ENCODE peak calls at places on chromosome 2, in seven cellular contexts. One of them, this sample, is unnamed.

GRCh38 chr2:12278217-12278755 is 438.4 kb upstream of the TRIB2 start:
- DNase-seq in stimulated activated naive CD4-positive, alpha-beta T cell: no peak
- DNase-seq in KBM-7: no peak
- DNase-seq in activated T-cell treated with anti-CD3 and anti-CD28 coated beads for 48 hours: no peak
- DNase-seq in effector memory CD8-positive, alpha-beta T cell: no peak
- DNase-seq in T-helper 2 cell: no peak
- DNase-seq in type B pancreatic cell: no peak
- DNase-seq in this sample: no peak

GRCh38 chr2:9200634-9201015 is 6.0 kb upstream of the ASAP2 start:
- DNase-seq in activated T-cell treated with anti-CD3 and anti-CD28 coated beads for 48 hours: no peak
- DNase-seq in effector memory CD8-positive, alpha-beta T cell: no peak
- DNase-seq in type B pancreatic cell: no peak
- DNase-seq in T-helper 2 cell: no peak
- DNase-seq in stimulated activated naive CD4-positive, alpha-beta T cell: no peak
- DNase-seq in KBM-7: no peak
- DNase-seq in this sample: no peak

GRCh38 chr2:177622516-177622915 is 229.9 kb downstream of the AGPS start:
- DNase-seq in activated T-cell treated with anti-CD3 and anti-CD28 coated beads for 48 hours: no peak
- DNase-seq in effector memory CD8-positive, alpha-beta T cell: no peak
- DNase-seq in T-helper 2 cell: no peak
- DNase-seq in type B pancreatic cell: no peak
- DNase-seq in stimulated activated naive CD4-positive, alpha-beta T cell: no peak
- DNase-seq in KBM-7: no peak
- DNase-seq in this sample: no peak

GRCh38 chr2:204027105-204027504 is 90.5 kb downstream of the ICOS start:
- DNase-seq in type B pancreatic cell: no peak
- DNase-seq in KBM-7: peak
- DNase-seq in stimulated activated naive CD4-positive, alpha-beta T cell: no peak
- DNase-seq in T-helper 2 cell: no peak
- DNase-seq in effector memory CD8-positive, alpha-beta T cell: no peak
- DNase-seq in activated T-cell treated with anti-CD3 and anti-CD28 coated beads for 48 hours: no peak
- DNase-seq in this sample: peak

GRCh38 chr2:37881397-37881796 is 43.7 kb upstream of the RMDN2 start:
- DNase-seq in KBM-7: no peak
- DNase-seq in activated T-cell treated with anti-CD3 and anti-CD28 coated beads for 48 hours: no peak
- DNase-seq in stimulated activated naive CD4-positive, alpha-beta T cell: no peak
- DNase-seq in type B pancreatic cell: no peak
- DNase-seq in effector memory CD8-positive, alpha-beta T cell: no peak
- DNase-seq in T-helper 2 cell: no peak
- DNase-seq in this sample: no peak

GRCh38 chr2:4937550-4937949 is 754.6 kb upstream of the SOX11 start:
- DNase-seq in type B pancreatic cell: no peak
- DNase-seq in activated T-cell treated with anti-CD3 and anti-CD28 coated beads for 48 hours: no peak
- DNase-seq in stimulated activated naive CD4-positive, alpha-beta T cell: no peak
- DNase-seq in KBM-7: no peak
- DNase-seq in effector memory CD8-positive, alpha-beta T cell: no peak
- DNase-seq in T-helper 2 cell: no peak
- DNase-seq in this sample: no peak

GRCh38 chr2:114550895-114551793 is 108.7 kb downstream of the DPP10 start:
- DNase-seq in effector memory CD8-positive, alpha-beta T cell: no peak
- DNase-seq in KBM-7: peak
- DNase-seq in activated T-cell treated with anti-CD3 and anti-CD28 coated beads for 48 hours: peak
- DNase-seq in type B pancreatic cell: no peak
- DNase-seq in T-helper 2 cell: no peak
- DNase-seq in stimulated activated naive CD4-positive, alpha-beta T cell: no peak
- DNase-seq in this sample: no peak

GRCh38 chr2:169925968-169926367 is 98.7 kb downstream of the UBR3 start:
- DNase-seq in stimulated activated naive CD4-positive, alpha-beta T cell: no peak
- DNase-seq in KBM-7: no peak
- DNase-seq in activated T-cell treated with anti-CD3 and anti-CD28 coated beads for 48 hours: no peak
- DNase-seq in effector memory CD8-positive, alpha-beta T cell: no peak
- DNase-seq in T-helper 2 cell: no peak
- DNase-seq in type B pancreatic cell: no peak
- DNase-seq in this sample: no peak

GRCh38 chr2:224308267-224308911 is 93.5 kb downstream of the FAM124B start:
- DNase-seq in T-helper 2 cell: no peak
- DNase-seq in activated T-cell treated with anti-CD3 and anti-CD28 coated beads for 48 hours: no peak
- DNase-seq in effector memory CD8-positive, alpha-beta T cell: no peak
- DNase-seq in KBM-7: no peak
- DNase-seq in type B pancreatic cell: no peak
- DNase-seq in stimulated activated naive CD4-positive, alpha-beta T cell: no peak
- DNase-seq in this sample: no peak

GRCh38 chr2:129934044-129934822 is 45.2 kb upstream of the RAB6C start:
- DNase-seq in effector memory CD8-positive, alpha-beta T cell: no peak
- DNase-seq in KBM-7: no peak
- DNase-seq in T-helper 2 cell: no peak
- DNase-seq in type B pancreatic cell: peak
- DNase-seq in stimulated activated naive CD4-positive, alpha-beta T cell: no peak
- DNase-seq in activated T-cell treated with anti-CD3 and anti-CD28 coated beads for 48 hours: no peak
- DNase-seq in this sample: no peak

GRCh38 chr2:28089486-28089885 is 199.0 kb downstream of the BABAM2 start:
- DNase-seq in activated T-cell treated with anti-CD3 and anti-CD28 coated beads for 48 hours: no peak
- DNase-seq in type B pancreatic cell: no peak
- DNase-seq in effector memory CD8-positive, alpha-beta T cell: no peak
- DNase-seq in stimulated activated naive CD4-positive, alpha-beta T cell: no peak
- DNase-seq in T-helper 2 cell: no peak
- DNase-seq in KBM-7: no peak
- DNase-seq in this sample: no peak

GRCh38 chr2:65630643-65631042 is 198.2 kb upstream of the SPRED2 start:
- DNase-seq in KBM-7: no peak
- DNase-seq in stimulated activated naive CD4-positive, alpha-beta T cell: no peak
- DNase-seq in T-helper 2 cell: no peak
- DNase-seq in type B pancreatic cell: no peak
- DNase-seq in effector memory CD8-positive, alpha-beta T cell: no peak
- DNase-seq in activated T-cell treated with anti-CD3 and anti-CD28 coated beads for 48 hours: no peak
- DNase-seq in this sample: no peak

GRCh38 chr2:97748397-97748796 is 35.0 kb downstream of the ZAP70 start:
- DNase-seq in stimulated activated naive CD4-positive, alpha-beta T cell: peak
- DNase-seq in KBM-7: peak
- DNase-seq in T-helper 2 cell: no peak
- DNase-seq in effector memory CD8-positive, alpha-beta T cell: peak
- DNase-seq in activated T-cell treated with anti-CD3 and anti-CD28 coated beads for 48 hours: peak
- DNase-seq in type B pancreatic cell: peak
- DNase-seq in this sample: peak

GRCh38 chr2:229343661-229344060 is 72.6 kb upstream of the PID1 start:
- DNase-seq in T-helper 2 cell: no peak
- DNase-seq in KBM-7: no peak
- DNase-seq in stimulated activated naive CD4-positive, alpha-beta T cell: no peak
- DNase-seq in type B pancreatic cell: no peak
- DNase-seq in activated T-cell treated with anti-CD3 and anti-CD28 coated beads for 48 hours: no peak
- DNase-seq in effector memory CD8-positive, alpha-beta T cell: no peak
- DNase-seq in this sample: no peak

GRCh38 chr2:201120500-201120899 is 4.5 kb downstream of the CFLAR start:
- DNase-seq in activated T-cell treated with anti-CD3 and anti-CD28 coated beads for 48 hours: no peak
- DNase-seq in stimulated activated naive CD4-positive, alpha-beta T cell: no peak
- DNase-seq in T-helper 2 cell: no peak
- DNase-seq in type B pancreatic cell: no peak
- DNase-seq in KBM-7: peak
- DNase-seq in effector memory CD8-positive, alpha-beta T cell: no peak
- DNase-seq in this sample: no peak

This sample was measured in naive B cell.